ENCODE peak calls at places on chromosomes 1 and 21, in ten cellular contexts. J is suprapubic skin, X is tibial nerve, W is esophagus muscularis mucosa, B is body of pancreas, A is uterus, C is adrenal gland, V is breast epithelium, D is sigmoid colon, O is H1. M is an unnamed sample. For H3K27me3, the result is how much of the 10 kb centered on the place peaks cover.

GRCh38 chr1:116971481-116971880 is 30.1 kb upstream of the CD101 start:
- DNase-seq in J (no peak), X (no peak), W (peak), B (no peak), A (no peak), C (no peak), V (no peak), D (no peak), O (no peak), M (no peak)

GRCh38 chr21:46570631-46571030 is 34.3 kb downstream of the S100B start:
- DNase-seq in J (no peak), X (no peak), W (no peak), B (no peak), A (no peak), C (no peak), V (no peak), D (no peak), O (no peak), M (no peak)

GRCh38 chr1:198776602-198777029 is 137.8 kb downstream of the PTPRC start:
- DNase-seq in J (no peak), X (peak), W (no peak), B (peak), A (peak), C (peak), V (no peak), D (peak), O (no peak), M (no peak)

GRCh38 chr1:6358757-6359567 is 34.6 kb downstream of the ACOT7 start:
- DNase-seq in J (no peak), X (no peak), W (no peak), B (peak), A (peak), C (no peak), V (no peak), D (no peak), O (no peak), M (no peak)

GRCh38 chr1:186503210-186503609 is 42.3 kb upstream of the PDC start:
- DNase-seq in J (no peak), X (no peak), W (no peak), B (no peak), A (no peak), C (no peak), V (no peak), D (no peak), O (no peak), M (no peak)

GRCh38 chr1:94792473-94792875 is 27.7 kb upstream of the SLC44A3 start:
- DNase-seq in J (no peak), X (no peak), W (peak), B (no peak), A (no peak), C (no peak), V (no peak), D (peak), O (no peak), M (no peak)

GRCh38 chr1:41404308-41404755 is 43.1 kb downstream of the FOXO6 start:
- DNase-seq in J (no peak), X (no peak), W (no peak), B (no peak), A (no peak), C (no peak), V (no peak), D (no peak), O (no peak), M (no peak)

GRCh38 chr1:20417581-20417980 is 68.4 kb downstream of the CAMK2N1 start:
- DNase-seq in J (peak), X (no peak), W (no peak), B (no peak), A (no peak), C (no peak), V (no peak), D (no peak), O (no peak), M (no peak)

GRCh38 chr1:111801071-111801850 is 45.6 kb downstream of the DDX20 start:
- DNase-seq in J (no peak), X (no peak), W (no peak), B (no peak), A (no peak), C (no peak), V (no peak), D (no peak), O (no peak), M (no peak)

GRCh38 chr1:31626451-31627202 is 9.1 kb downstream of the HCRTR1 start:
- DNase-seq in J (no peak), X (no peak), W (no peak), B (no peak), A (peak), C (peak), V (no peak), D (no peak), O (no peak), M (no peak)

GRCh38 chr1:156870734-156871133 is 10.1 kb downstream of the NTRK1 start:
- DNase-seq in J (no peak), X (no peak), W (no peak), B (no peak), A (no peak), C (no peak), V (no peak), D (no peak), O (no peak), M (no peak)

GRCh38 chr1:18234790-18235242 is 127.2 kb downstream of the IGSF21 start:
- DNase-seq in J (no peak), X (peak), W (no peak), B (peak), A (no peak), C (peak), V (no peak), D (no peak), O (peak), M (peak)

GRCh38 chr1:225597926-225598575 is 54.9 kb downstream of the ENAH start:
- DNase-seq in J (no peak), X (no peak), W (no peak), B (no peak), A (no peak), C (no peak), V (no peak), D (no peak), O (no peak), M (no peak)

GRCh38 chr1:223771469-223771813 is 59.1 kb downstream of the CAPN2 start:
- DNase-seq in J (no peak), X (no peak), W (no peak), B (no peak), A (no peak), C (no peak), V (no peak), D (no peak), O (no peak), M (peak)

GRCh38 chr1:76867342-76868130 is at the start of gene ST6GALNAC5:
- DNase-seq in J (no peak), X (no peak), W (no peak), B (peak), A (no peak), C (peak), V (no peak), D (no peak), O (no peak), M (peak)

GRCh38 chr1:202076050-202076511 is 46.6 kb upstream of the GPR37L1 start:
- DNase-seq in J (no peak), X (no peak), W (no peak), B (peak), A (no peak), C (no peak), V (no peak), D (no peak), O (no peak), M (no peak)

GRCh38 chr1:67684526-67685066 is 405 bp upstream of the GADD45A start:
- DNase-seq in J (no peak), X (no peak), W (no peak), B (no peak), A (no peak), C (no peak), V (no peak), D (no peak), O (no peak), M (no peak)
- H3K4me3 ChIP-seq in J (peak), X (no peak), W (peak), B (no peak), A (no peak), C (no peak), V (peak), D (peak), O (no peak), M (no peak)

GRCh38 chr1:34602907-34603306 is 151.9 kb upstream of the GJB5 start:
- DNase-seq in J (no peak), X (no peak), W (no peak), B (no peak), A (no peak), C (no peak), V (no peak), D (no peak), O (no peak), M (no peak)
- TF ChIP-seq POLR2A in J (no peak), X (no peak), W (no peak), B (no peak), A (no peak), C (no peak), V (no peak), D (no peak), O (no peak), M (no peak)

GRCh38 chr1:1170215-1170890 is 3.3 kb upstream of the TTLL10 start:
- DNase-seq in J (no peak), X (no peak), W (no peak), B (no peak), A (no peak), C (no peak), V (no peak), D (no peak), O (no peak), M (no peak)
- H3K27me3 ChIP-seq in J (half or more), X (under half), W (half or more), B (under half), A (under half), C (half or more), V (under half), D (half or more), O (under half), M (under half)

DNA sequence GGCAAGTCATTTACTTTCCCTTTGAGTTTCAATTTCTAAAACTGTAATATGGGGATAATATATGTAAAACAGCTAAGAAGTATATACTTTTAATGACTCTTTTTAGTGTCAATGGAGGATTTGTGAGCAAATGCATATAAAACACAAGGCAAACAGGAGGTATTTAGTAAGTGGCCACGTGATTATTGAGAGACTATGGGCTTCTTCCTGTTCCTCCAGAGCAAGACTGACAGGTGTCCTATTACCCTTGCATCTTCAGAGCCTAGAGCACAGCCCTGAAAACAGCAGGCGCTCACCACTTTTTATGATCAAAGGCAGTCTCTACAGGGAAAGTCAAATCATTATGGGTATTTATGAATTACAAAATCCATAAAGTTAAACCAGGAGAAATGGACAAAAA is 941 bp upstream of the ROR1 start:
- DNase-seq in J (no peak), X (no peak), W (peak), B (no peak), A (no peak), C (no peak), V (no peak), D (no peak), O (no peak), M (no peak)
- H3K4me3 ChIP-seq in J (no peak), X (no peak), W (no peak), B (no peak), A (no peak), C (no peak), V (no peak), D (no peak), O (no peak), M (no peak)